ENCODE peak calls at places on chromosome 5, in nine cellular contexts. One of them, this sample, is unnamed.

GRCh38 chr5:430214-430925 is 12.6 kb upstream of the EXOC3 start:
- DNase-seq in Caco-2: no peak
- DNase-seq in activated naive CD4-positive, alpha-beta T cell: no peak
- DNase-seq in uterus: no peak
- DNase-seq in CD8-positive, alpha-beta memory T cell: no peak
- DNase-seq in stimulated activated CD4-positive, alpha-beta T cell treated with anti-CD3 and anti-CD28 coated beads, Interleukin-2, amount 100 ng/mL, for 48 hours: no peak
- DNase-seq in T-helper 1 cell: no peak
- DNase-seq in posterior vena cava: peak; percentile 48
- DNase-seq in fibroblast of mammary gland: no peak
- DNase-seq in this sample: no peak

GRCh38 chr5:64768358-64769312 is at the start of the genes CWC27 and SREK1IP1:
- DNase-seq in Caco-2: peak; percentile 91
- DNase-seq in activated naive CD4-positive, alpha-beta T cell: peak; percentile 59
- DNase-seq in uterus: peak; percentile 75
- DNase-seq in CD8-positive, alpha-beta memory T cell: peak; percentile 79
- DNase-seq in stimulated activated CD4-positive, alpha-beta T cell treated with anti-CD3 and anti-CD28 coated beads, Interleukin-2, amount 100 ng/mL, for 48 hours: peak; percentile 72
- DNase-seq in T-helper 1 cell: peak; percentile 67
- DNase-seq in posterior vena cava: peak; percentile 93
- DNase-seq in fibroblast of mammary gland: peak; percentile 91
- DNase-seq in this sample: peak; percentile 66

GRCh38 chr5:69512740-69513260 is 20.2 kb downstream of the OCLN start:
- DNase-seq in Caco-2: no peak
- DNase-seq in activated naive CD4-positive, alpha-beta T cell: no peak
- DNase-seq in uterus: no peak
- DNase-seq in CD8-positive, alpha-beta memory T cell: no peak
- DNase-seq in stimulated activated CD4-positive, alpha-beta T cell treated with anti-CD3 and anti-CD28 coated beads, Interleukin-2, amount 100 ng/mL, for 48 hours: no peak
- DNase-seq in T-helper 1 cell: no peak
- DNase-seq in posterior vena cava: no peak
- DNase-seq in fibroblast of mammary gland: peak; percentile 92
- DNase-seq in this sample: no peak

GRCh38 chr5:133205204-133205603 is 153.4 kb downstream of the HSPA4 start:
- DNase-seq in Caco-2: no peak
- DNase-seq in activated naive CD4-positive, alpha-beta T cell: no peak
- DNase-seq in uterus: no peak
- DNase-seq in CD8-positive, alpha-beta memory T cell: no peak
- DNase-seq in stimulated activated CD4-positive, alpha-beta T cell treated with anti-CD3 and anti-CD28 coated beads, Interleukin-2, amount 100 ng/mL, for 48 hours: no peak
- DNase-seq in T-helper 1 cell: no peak
- DNase-seq in posterior vena cava: no peak
- DNase-seq in fibroblast of mammary gland: no peak
- DNase-seq in this sample: no peak

GRCh38 chr5:131814990-131815389 is 18.2 kb upstream of the FNIP1 start:
- DNase-seq in Caco-2: no peak
- DNase-seq in activated naive CD4-positive, alpha-beta T cell: no peak
- DNase-seq in uterus: no peak
- DNase-seq in CD8-positive, alpha-beta memory T cell: no peak
- DNase-seq in stimulated activated CD4-positive, alpha-beta T cell treated with anti-CD3 and anti-CD28 coated beads, Interleukin-2, amount 100 ng/mL, for 48 hours: no peak
- DNase-seq in T-helper 1 cell: no peak
- DNase-seq in posterior vena cava: no peak
- DNase-seq in fibroblast of mammary gland: peak; percentile 78
- DNase-seq in this sample: no peak

GRCh38 chr5:14134086-14134485 is 9.1 kb upstream of the TRIO start:
- DNase-seq in Caco-2: no peak
- DNase-seq in activated naive CD4-positive, alpha-beta T cell: no peak
- DNase-seq in uterus: no peak
- DNase-seq in CD8-positive, alpha-beta memory T cell: no peak
- DNase-seq in stimulated activated CD4-positive, alpha-beta T cell treated with anti-CD3 and anti-CD28 coated beads, Interleukin-2, amount 100 ng/mL, for 48 hours: no peak
- DNase-seq in T-helper 1 cell: no peak
- DNase-seq in posterior vena cava: no peak
- DNase-seq in fibroblast of mammary gland: no peak
- DNase-seq in this sample: no peak

GRCh38 chr5:76715734-76716455 is at the start of gene F2R:
- DNase-seq in Caco-2: peak; percentile 48
- DNase-seq in activated naive CD4-positive, alpha-beta T cell: peak; percentile 6
- DNase-seq in uterus: peak; percentile 40
- DNase-seq in CD8-positive, alpha-beta memory T cell: peak; percentile 58
- DNase-seq in stimulated activated CD4-positive, alpha-beta T cell treated with anti-CD3 and anti-CD28 coated beads, Interleukin-2, amount 100 ng/mL, for 48 hours: peak; percentile 43
- DNase-seq in T-helper 1 cell: peak; percentile 42
- DNase-seq in posterior vena cava: peak; percentile 88
- DNase-seq in fibroblast of mammary gland: peak; percentile 71
- DNase-seq in this sample: peak; percentile 38

GRCh38 chr5:38871211-38871610 is 25.4 kb downstream of the OSMR start:
- DNase-seq in Caco-2: no peak
- DNase-seq in activated naive CD4-positive, alpha-beta T cell: no peak
- DNase-seq in uterus: no peak
- DNase-seq in CD8-positive, alpha-beta memory T cell: no peak
- DNase-seq in stimulated activated CD4-positive, alpha-beta T cell treated with anti-CD3 and anti-CD28 coated beads, Interleukin-2, amount 100 ng/mL, for 48 hours: no peak
- DNase-seq in T-helper 1 cell: no peak
- DNase-seq in posterior vena cava: no peak
- DNase-seq in fibroblast of mammary gland: no peak
- DNase-seq in this sample: no peak

GRCh38 chr5:69105996-69106906 is 12.4 kb downstream of the SLC30A5 start:
- DNase-seq in Caco-2: no peak
- DNase-seq in activated naive CD4-positive, alpha-beta T cell: no peak
- DNase-seq in uterus: no peak
- DNase-seq in CD8-positive, alpha-beta memory T cell: no peak
- DNase-seq in stimulated activated CD4-positive, alpha-beta T cell treated with anti-CD3 and anti-CD28 coated beads, Interleukin-2, amount 100 ng/mL, for 48 hours: no peak
- DNase-seq in T-helper 1 cell: no peak
- DNase-seq in posterior vena cava: no peak
- DNase-seq in fibroblast of mammary gland: no peak
- DNase-seq in this sample: no peak

GRCh38 chr5:1278656-1279442 is 16.0 kb downstream of the TERT start:
- DNase-seq in Caco-2: no peak
- DNase-seq in activated naive CD4-positive, alpha-beta T cell: no peak
- DNase-seq in uterus: no peak
- DNase-seq in CD8-positive, alpha-beta memory T cell: no peak
- DNase-seq in stimulated activated CD4-positive, alpha-beta T cell treated with anti-CD3 and anti-CD28 coated beads, Interleukin-2, amount 100 ng/mL, for 48 hours: no peak
- DNase-seq in T-helper 1 cell: no peak
- DNase-seq in posterior vena cava: peak; percentile 81
- DNase-seq in fibroblast of mammary gland: no peak
- DNase-seq in this sample: no peak

This sample was measured in NCI-H1930.